ENCODE peak calls at places on chromosomes 3 and 15, in seven cellular contexts. T is GM12865; H is pancreas; J is astrocyte of the spinal cord; Y is HFF-Myc; A is CD8-positive, alpha-beta T cell; W is right lobe of liver. D is an unnamed sample.

GRCh38 chr3:134621824-134622223 is 29.0 kb downstream of the KY start:
- DNase-seq in H (no peak), A (no peak), W (no peak), J (peak), Y (no peak), T (no peak), D (no peak)

GRCh38 chr3:183591881-183592521 is 36.5 kb upstream of the KLHL6 start:
- DNase-seq in H (no peak), J (no peak), A (no peak), W (no peak), Y (no peak), T (peak), D (no peak)

GRCh38 chr15:32675474-32675873 is 34.0 kb downstream of the SCG5 start:
- DNase-seq in Y (no peak), H (no peak), W (no peak), J (no peak), T (no peak), A (no peak), D (no peak)

GRCh38 chr3:64645236-64645635 is 42.6 kb downstream of the ADAMTS9 start:
- DNase-seq in Y (no peak), A (no peak), W (no peak), J (peak), H (no peak), T (no peak), D (no peak)

GRCh38 chr3:189108032-189108431 is 63.7 kb upstream of the TPRG1 start:
- DNase-seq in T (no peak), Y (no peak), W (no peak), J (no peak), H (no peak), A (no peak), D (no peak)

GRCh38 chr3:190988102-190988501 is 125.6 kb upstream of the GMNC start:
- DNase-seq in H (no peak), T (no peak), W (no peak), A (no peak), J (no peak), Y (no peak), D (no peak)

GRCh38 chr15:51092480-51092879 is 2.2 kb downstream of the TNFAIP8L3 start:
- DNase-seq in Y (no peak), H (no peak), T (no peak), J (no peak), W (no peak), A (no peak), D (no peak)

GRCh38 chr15:31263751-31264533 is 62.7 kb upstream of the KLF13 start:
- DNase-seq in H (peak), Y (no peak), W (peak), J (no peak), A (peak), T (peak), D (peak)

GRCh38 chr15:56249080-56249479 is 5.4 kb upstream of the RFX7 start:
- DNase-seq in Y (no peak), T (peak), A (no peak), J (peak), H (no peak), W (no peak), D (peak)

GRCh38 chr3:136075218-136075808 is 109.8 kb downstream of the PPP2R3A start:
- DNase-seq in J (peak), Y (peak), H (peak), W (peak), T (peak), A (peak), D (peak)

GRCh38 chr3:10707089-10707983 is 108.7 kb upstream of the SLC6A11 start:
- DNase-seq in W (no peak), H (peak), T (no peak), A (no peak), Y (no peak), J (no peak), D (no peak)

GRCh38 chr3:150309557-150309956 is 98.5 kb upstream of the TSC22D2 start:
- DNase-seq in W (no peak), H (no peak), J (peak), A (no peak), Y (peak), T (no peak), D (peak)

GRCh38 chr3:126551839-126552687 is 6.7 kb downstream of the C3orf22 start:
- DNase-seq in H (peak), A (peak), Y (no peak), W (peak), T (no peak), J (no peak), D (no peak)

GRCh38 chr15:72197460-72198409 is at the start of gene GRAMD2A:
- DNase-seq in Y (no peak), A (no peak), H (peak), T (peak), W (no peak), J (peak), D (peak)

GRCh38 chr15:81633889-81634288 is 259.9 kb upstream of the TMC3 start:
- DNase-seq in T (no peak), H (no peak), J (no peak), W (no peak), A (no peak), Y (no peak), D (no peak)

GRCh38 chr3:190378240-190378891 is 9.6 kb upstream of the CLDN16 start:
- DNase-seq in A (no peak), Y (no peak), W (peak), H (no peak), T (no peak), J (peak), D (no peak)

GRCh38 chr3:123547881-123548534 is 36.8 kb downstream of the HACD2 start:
- DNase-seq in Y (no peak), T (no peak), W (no peak), J (no peak), H (no peak), A (no peak), D (no peak)

GRCh38 chr3:108127301-108127988 is 36.6 kb upstream of the CD47 start:
- DNase-seq in J (no peak), Y (no peak), H (no peak), A (peak), T (peak), W (no peak), D (no peak)

GRCh38 chr3:182244222-182244971 is 532.7 kb downstream of the SOX2 start:
- DNase-seq in A (no peak), Y (no peak), W (peak), H (no peak), T (no peak), J (no peak), D (no peak)

GRCh38 chr15:45148076-45149059 is 18.6 kb downstream of the DUOX1 start:
- DNase-seq in H (no peak), T (no peak), J (no peak), W (no peak), A (no peak), Y (no peak), D (no peak)

GRCh38 chr3:88003115-88003755 is 55.6 kb downstream of the CGGBP1 start:
- DNase-seq in J (peak), A (no peak), H (no peak), W (no peak), T (peak), Y (peak), D (peak)

GRCh38 chr3:197487911-197488391 is 67.8 kb downstream of the BDH1 start:
- DNase-seq in T (no peak), W (peak), J (peak), H (no peak), Y (peak), A (no peak), D (no peak)

GRCh38 chr15:68271854-68272471 is 5.6 kb upstream of the FEM1B start:
- DNase-seq in W (no peak), J (peak), A (no peak), H (no peak), T (no peak), Y (no peak), D (no peak)

GRCh38 chr3:124812291-124813265 is 74.6 kb downstream of the ITGB5 start:
- DNase-seq in W (peak), H (no peak), Y (peak), A (no peak), T (no peak), J (peak), D (peak)

GRCh38 chr3:170200992-170201391 is 19.5 kb upstream of the PHC3 start:
- DNase-seq in W (no peak), A (no peak), Y (no peak), H (no peak), J (no peak), T (no peak), D (no peak)

GRCh38 chr15:58423858-58424608 is 7.8 kb upstream of the LIPC start:
- DNase-seq in W (no peak), Y (no peak), H (no peak), J (peak), A (no peak), T (peak), D (peak)

GRCh38 chr15:58416963-58417362 is 14.8 kb upstream of the LIPC start:
- DNase-seq in W (no peak), H (no peak), J (no peak), A (no peak), T (no peak), Y (no peak), D (no peak)

GRCh38 chr15:58420579-58421043 is 11.2 kb upstream of the LIPC start:
- DNase-seq in W (no peak), A (no peak), T (peak), Y (no peak), H (no peak), J (no peak), D (no peak)

GRCh38 chr15:58423205-58423604 is 8.6 kb upstream of the LIPC start:
- DNase-seq in H (no peak), W (peak), A (no peak), J (no peak), Y (no peak), T (no peak), D (no peak)

GRCh38 chr15:58419803-58420524 is 11.8 kb upstream of the LIPC start:
- DNase-seq in Y (no peak), W (no peak), A (no peak), H (no peak), J (no peak), T (peak), D (no peak)
- TF ChIP-seq CTCF in Y (no peak), W (no peak), A (no peak), H (no peak), J (no peak), T (no peak), D (no peak)

GRCh38 chr3:39149059-39149455 is 4.3 kb downstream of the CSRNP1 start:
- DNase-seq in H (no peak), A (no peak), J (no peak), W (no peak), Y (no peak), T (peak), D (no peak)
- H3K4me3 ChIP-seq in H (no peak), A (no peak), J (no peak), W (no peak), Y (peak), T (peak), D (no peak)

DNA sequence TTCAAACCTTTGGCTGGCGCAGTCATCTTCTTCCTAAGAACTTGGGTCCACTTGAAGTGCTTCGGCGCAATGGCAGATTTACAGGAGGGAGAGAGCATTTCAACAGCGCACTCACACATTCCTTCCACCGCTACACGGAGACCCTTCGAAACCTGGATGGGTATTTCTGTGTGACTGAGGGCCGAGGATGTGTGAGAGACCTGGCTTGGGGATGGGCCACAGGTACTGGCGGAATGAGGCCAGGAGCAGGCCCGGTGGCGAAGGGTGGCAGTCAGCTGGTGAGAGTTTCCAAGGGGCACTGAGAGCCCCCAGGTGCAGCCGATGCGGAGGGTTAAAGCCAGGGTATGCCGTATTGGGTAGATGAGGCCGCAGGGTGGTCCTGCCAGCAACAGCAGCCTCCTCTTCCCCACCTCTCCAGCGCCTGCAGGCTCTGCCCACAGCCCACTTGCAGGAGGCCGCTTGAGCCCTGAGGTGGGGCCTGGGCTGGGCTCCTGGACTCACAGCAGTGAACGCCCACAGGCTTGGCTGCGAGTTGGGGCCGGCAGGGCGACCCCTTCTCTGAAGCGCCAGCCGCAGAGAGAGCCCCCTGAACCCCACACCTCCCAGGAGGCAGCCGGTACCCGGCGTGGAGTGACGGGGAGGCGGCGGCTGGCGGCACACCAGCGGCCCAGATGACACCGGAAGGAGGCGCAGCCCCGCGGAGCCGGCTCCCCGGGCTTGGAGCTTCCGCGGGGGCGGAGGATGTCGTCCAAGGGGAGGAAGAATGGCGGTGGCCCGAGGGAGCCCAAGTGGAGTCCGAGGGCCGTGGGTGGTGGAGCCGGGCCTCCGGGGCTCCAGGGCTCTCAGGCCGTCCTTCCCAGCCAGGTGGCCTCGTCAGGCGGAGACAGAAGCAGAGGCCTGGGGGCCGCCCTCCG is 166.5 kb downstream of the NSMCE3 start:
- DNase-seq in J (no peak), A (no peak), T (no peak), H (peak), W (no peak), Y (no peak), D (no peak)
- TF ChIP-seq CTCF in J (no peak), A (no peak), T (no peak), H (no peak), W (no peak), Y (no peak), D (no peak)

DNA sequence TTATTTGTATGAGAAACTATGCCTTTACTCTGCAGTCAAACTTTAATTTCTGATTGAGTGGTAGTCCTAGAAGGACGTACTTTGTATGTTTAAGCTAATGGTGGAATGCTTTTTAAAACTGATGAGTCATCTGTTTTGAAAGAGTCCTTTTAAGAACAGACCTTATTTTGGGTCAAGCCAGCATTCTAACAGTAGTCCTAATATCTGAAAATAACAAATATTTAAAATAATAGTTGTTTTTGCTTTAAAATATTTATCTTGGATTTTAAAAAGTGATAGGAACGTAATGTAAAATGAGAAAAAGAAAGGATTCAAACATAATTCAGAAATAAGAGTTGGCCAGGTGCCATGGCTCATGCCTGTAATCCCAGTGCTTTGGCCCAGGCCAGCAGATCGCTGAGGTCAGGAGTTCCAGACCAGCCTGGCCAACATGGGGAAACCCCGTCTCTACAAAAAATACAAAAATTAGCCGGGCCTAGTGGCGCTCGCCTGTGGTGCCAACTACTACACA is 1.3 kb upstream of the LRRC58 start:
- DNase-seq in T (peak), Y (peak), W (peak), H (no peak), J (peak), A (no peak), D (peak)
- H3K4me3 ChIP-seq in T (no peak), Y (peak), W (no peak), H (no peak), J (no peak), A (no peak), D (peak)

GRCh38 chr3:5505163-5505562 is 317.7 kb downstream of the EDEM1 start:
- DNase-seq in Y (no peak), T (no peak), J (no peak), A (no peak), W (no peak), H (no peak), D (no peak)

GRCh38 chr3:5499404-5499803 is 311.9 kb downstream of the EDEM1 start:
- DNase-seq in T (peak), W (no peak), A (no peak), H (no peak), Y (no peak), J (no peak), D (no peak)

GRCh38 chr3:5504135-5504534 is 316.6 kb downstream of the EDEM1 start:
- DNase-seq in J (no peak), Y (no peak), T (no peak), A (no peak), H (no peak), W (no peak), D (no peak)

GRCh38 chr3:5505997-5506396 is 318.5 kb downstream of the EDEM1 start:
- DNase-seq in Y (no peak), J (no peak), T (no peak), W (no peak), A (no peak), H (no peak), D (no peak)

DNA sequence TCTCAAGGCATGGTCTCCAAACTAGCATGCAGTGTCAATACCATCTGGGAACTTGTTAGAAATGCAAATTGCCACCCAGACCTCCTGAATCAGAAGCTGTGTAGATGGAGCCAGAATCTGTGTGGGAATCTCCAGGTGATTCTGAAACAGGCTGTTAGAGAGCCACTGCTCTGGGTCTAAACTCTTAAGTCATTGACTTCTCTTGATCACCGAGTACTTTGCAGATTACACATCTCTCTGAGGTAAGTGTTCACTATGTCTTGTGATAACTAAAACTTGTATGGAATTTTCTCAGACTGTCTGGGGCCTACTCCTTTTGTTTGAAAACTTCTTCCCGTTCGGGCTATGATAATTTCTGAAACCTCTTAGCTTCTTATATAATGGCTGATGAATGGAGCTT is 315.6 kb downstream of the EDEM1 start:
- DNase-seq in W (no peak), Y (no peak), A (no peak), H (no peak), T (peak), J (no peak), D (no peak)
- TF ChIP-seq CTCF in W (no peak), Y (no peak), A (no peak), H (no peak), T (no peak), J (no peak), D (no peak)

D was measured in A673.